ENCODE peak calls at places on chromosomes 12 and 14, in ten cellular contexts. R is ovary, V is upper lobe of left lung, E is right lobe of liver, L is aorta, D is Peyer's patch, W is transverse colon, I is keratinocyte, Y is esophagus muscularis mucosa, N is lung. X is an unnamed sample. For H3K9me3 and H3K36me3, the result is how much of the 10 kb centered on the place peaks cover.

GRCh38 chr14:104634886-104635570 is 30.5 kb upstream of the TMEM179 start:
- DNase-seq in Y (no peak), D (no peak), E (no peak), N (no peak), W (no peak), V (peak), R (no peak), I (no peak), L (no peak), X (no peak)

GRCh38 chr14:34596891-34597290 is 33.1 kb downstream of the SNX6 start:
- DNase-seq in R (no peak), V (no peak), N (no peak), Y (no peak), E (no peak), D (no peak), W (no peak), I (no peak), L (no peak), X (no peak)

GRCh38 chr14:91575469-91576208 is 65.5 kb upstream of the PPP4R3A start:
- DNase-seq in R (no peak), L (no peak), I (no peak), W (peak), D (no peak), E (no peak), N (no peak), Y (no peak), V (no peak), X (no peak)

GRCh38 chr12:130290114-130290513 is 47.6 kb upstream of the PIWIL1 start:
- DNase-seq in W (no peak), V (no peak), R (no peak), D (no peak), E (no peak), I (no peak), N (no peak), Y (no peak), L (no peak), X (no peak)

GRCh38 chr14:75334191-75335051 is 55.8 kb downstream of the FOS start:
- DNase-seq in W (peak), L (peak), Y (no peak), E (peak), N (peak), V (no peak), R (no peak), D (no peak), I (no peak), X (peak)

GRCh38 chr14:59507063-59507751 is 22.9 kb downstream of the JKAMP start:
- DNase-seq in N (peak), V (no peak), Y (no peak), R (no peak), L (peak), I (no peak), D (peak), E (no peak), W (peak), X (peak)

GRCh38 chr12:96136720-96137378 is 57.3 kb upstream of the ELK3 start:
- DNase-seq in V (no peak), Y (no peak), R (no peak), D (no peak), L (no peak), W (no peak), I (no peak), E (no peak), N (no peak), X (no peak)

GRCh38 chr14:103104654-103105511 is 10.4 kb downstream of the EXOC3L4 start:
- DNase-seq in D (peak), V (peak), I (no peak), E (peak), W (peak), L (peak), N (peak), Y (no peak), R (peak), X (peak)

GRCh38 chr14:71748196-71748595 is 184.0 kb upstream of the RGS6 start:
- DNase-seq in L (no peak), V (no peak), E (no peak), I (no peak), W (no peak), D (no peak), Y (peak), N (no peak), R (no peak), X (no peak)

GRCh38 chr12:8781326-8781725 is 41.1 kb upstream of the A2ML1 start:
- DNase-seq in V (no peak), W (no peak), Y (no peak), E (no peak), R (no peak), I (no peak), D (no peak), N (no peak), L (no peak), X (no peak)

GRCh38 chr12:117161460-117162166 is 28.7 kb downstream of the FBXO21 start:
- DNase-seq in V (no peak), Y (no peak), E (no peak), I (no peak), D (no peak), R (peak), L (no peak), N (no peak), W (no peak), X (no peak)

GRCh38 chr12:18242380-18243089 is 18.8 kb upstream of the PIK3C2G start:
- DNase-seq in N (no peak), R (no peak), E (no peak), I (no peak), Y (no peak), W (peak), V (no peak), D (no peak), L (no peak), X (no peak)

GRCh38 chr12:122963928-122964240 is 2.4 kb downstream of the ABCB9 start:
- DNase-seq in R (peak), N (no peak), Y (no peak), W (no peak), E (peak), D (peak), I (no peak), L (no peak), V (no peak), X (peak)

GRCh38 chr12:132953771-132954170 is 2.3 kb downstream of the ZNF605 start:
- DNase-seq in I (no peak), Y (no peak), D (no peak), L (no peak), R (no peak), V (no peak), W (no peak), E (no peak), N (no peak), X (no peak)
- H3K9me3 ChIP-seq in I (under half), Y (under half), D (half or more), L (under half), R (under half), V (under half), W (under half), E (under half), N (under half), X (under half)

GRCh38 chr14:53044486-53044885 is 93.6 kb upstream of the FERMT2 start:
- DNase-seq in I (no peak), L (no peak), W (no peak), V (no peak), D (no peak), N (no peak), E (no peak), Y (no peak), R (no peak), X (no peak)

GRCh38 chr14:53038629-53039028 is 87.8 kb upstream of the FERMT2 start:
- DNase-seq in D (no peak), E (no peak), Y (no peak), I (no peak), R (no peak), L (no peak), N (no peak), V (no peak), W (no peak), X (no peak)

GRCh38 chr14:53043107-53043704 is 92.4 kb upstream of the FERMT2 start:
- DNase-seq in E (peak), L (no peak), R (peak), Y (no peak), V (no peak), I (no peak), N (no peak), D (no peak), W (no peak), X (no peak)

GRCh38 chr14:53042480-53042879 is 91.6 kb upstream of the FERMT2 start:
- DNase-seq in Y (no peak), V (no peak), W (no peak), L (no peak), N (no peak), E (peak), I (no peak), D (no peak), R (no peak), X (no peak)

GRCh38 chr14:53041067-53041466 is 90.2 kb upstream of the FERMT2 start:
- DNase-seq in L (no peak), I (no peak), N (no peak), Y (no peak), V (no peak), R (no peak), W (no peak), E (no peak), D (no peak), X (no peak)
- H3K36me3 ChIP-seq in L (under half), I (under half), N (under half), Y (under half), V (under half), R (under half), W (under half), E (under half), D (under half), X (under half)

GRCh38 chr12:62519043-62519442 is 52.4 kb downstream of the MON2 start:
- DNase-seq in L (no peak), W (no peak), V (no peak), D (no peak), N (no peak), E (no peak), I (no peak), R (no peak), Y (no peak), X (no peak)
- H3K27ac ChIP-seq in L (no peak), W (no peak), V (no peak), D (no peak), N (no peak), E (no peak), I (no peak), R (no peak), Y (no peak), X (no peak)

DNA sequence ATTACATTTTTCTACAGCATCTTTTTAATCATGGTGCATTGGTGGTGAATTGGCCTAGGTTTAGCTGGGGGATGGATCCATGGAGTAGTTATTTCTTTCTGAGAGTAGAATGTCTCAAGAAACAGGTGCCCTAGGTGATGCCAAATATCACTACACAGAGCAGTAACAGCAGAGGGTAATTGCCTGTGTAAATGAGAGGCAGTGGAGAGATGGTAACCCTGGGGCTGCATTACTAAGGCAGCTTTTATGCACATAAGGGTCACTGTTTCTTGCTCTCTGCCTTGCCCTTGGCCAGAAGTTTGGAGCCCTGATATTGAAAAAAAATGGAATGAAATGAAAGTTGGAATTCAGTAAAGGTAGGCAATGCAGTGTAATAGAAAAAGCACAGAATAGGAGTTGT is 604.0 kb downstream of the NOVA1 start:
- DNase-seq in N (no peak), E (no peak), V (no peak), W (no peak), D (no peak), R (no peak), Y (no peak), I (no peak), L (no peak), X (no peak)
- H3K9me3 ChIP-seq in N (under half), E (under half), V (under half), W (under half), D (under half), R (under half), Y (under half), I (under half), L (under half), X (under half)

GRCh38 chr12:106644335-106645073 is 61.7 kb downstream of the RFX4 start:
- DNase-seq in L (no peak), I (no peak), V (peak), Y (peak), E (no peak), W (no peak), D (no peak), N (no peak), R (no peak), X (no peak)

GRCh38 chr12:106646472-106646871 is 63.7 kb downstream of the RFX4 start:
- DNase-seq in E (no peak), R (no peak), W (no peak), N (no peak), L (no peak), Y (peak), D (no peak), V (no peak), I (no peak), X (no peak)

GRCh38 chr12:106647793-106648514 is 65.2 kb downstream of the RFX4 start:
- DNase-seq in D (no peak), L (no peak), N (no peak), R (no peak), V (no peak), I (no peak), E (no peak), W (no peak), Y (peak), X (no peak)

GRCh38 chr12:106645074-106645421 is 62.2 kb downstream of the RFX4 start:
- DNase-seq in E (peak), L (no peak), D (no peak), Y (peak), W (peak), I (no peak), R (no peak), N (peak), V (peak), X (peak)

GRCh38 chr12:106645465-106646330 is 62.9 kb downstream of the RFX4 start:
- DNase-seq in D (no peak), I (no peak), Y (peak), V (no peak), R (no peak), N (no peak), W (no peak), E (no peak), L (no peak), X (no peak)
- H3K36me3 ChIP-seq in D (under half), I (under half), Y (under half), V (under half), R (under half), N (under half), W (under half), E (under half), L (under half), X (under half)

DNA sequence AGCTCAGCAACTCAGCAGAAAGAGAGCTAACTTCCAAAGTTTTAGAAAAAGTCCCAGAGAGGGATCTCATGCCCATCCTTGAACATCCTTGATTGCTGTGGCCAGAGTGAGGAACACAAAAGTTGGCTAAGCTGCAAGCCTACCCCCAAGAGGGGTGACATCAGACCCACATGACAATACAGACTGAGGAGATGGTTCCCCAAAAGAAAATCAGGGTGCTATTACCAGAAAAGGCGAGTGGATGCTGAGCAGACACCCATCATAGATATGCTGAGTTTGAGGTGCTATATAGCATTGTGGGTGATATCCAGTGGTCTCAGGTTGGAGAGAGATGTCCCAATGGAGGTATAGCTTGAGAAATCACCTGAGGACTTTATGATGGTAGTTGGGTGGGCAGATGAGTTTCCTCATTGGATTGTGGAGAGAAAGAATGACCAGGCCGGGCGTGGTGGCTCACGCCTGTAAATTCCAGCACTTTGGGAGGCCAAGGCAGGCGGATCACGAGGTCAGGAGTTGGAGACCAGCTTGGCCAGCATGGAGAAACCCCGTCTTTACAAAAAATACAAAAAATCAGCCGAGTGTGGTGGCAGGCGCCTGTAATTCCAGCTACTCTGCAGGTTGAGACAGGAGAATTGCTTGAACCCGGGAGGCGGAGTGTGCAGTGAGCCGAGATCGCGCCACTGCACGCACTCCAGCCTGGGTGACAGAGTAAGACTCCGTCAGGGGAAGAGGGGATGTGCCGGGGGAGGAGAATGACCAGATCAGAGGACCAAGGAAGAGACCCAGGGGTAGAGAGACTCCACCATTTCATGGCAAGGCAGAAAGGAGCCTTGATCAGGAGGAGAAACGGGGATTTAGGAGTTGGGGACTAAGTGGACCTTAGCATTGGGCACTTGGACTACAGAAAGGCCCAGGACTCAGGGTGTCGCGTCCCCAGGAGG is 881 bp upstream of the PCK2 start:
- DNase-seq in Y (no peak), R (no peak), I (no peak), W (peak), V (no peak), E (no peak), D (peak), N (no peak), L (no peak), X (no peak)
- H3K27ac ChIP-seq in Y (peak), R (peak), I (peak), W (peak), V (peak), E (peak), D (peak), N (peak), L (no peak), X (peak)

DNA sequence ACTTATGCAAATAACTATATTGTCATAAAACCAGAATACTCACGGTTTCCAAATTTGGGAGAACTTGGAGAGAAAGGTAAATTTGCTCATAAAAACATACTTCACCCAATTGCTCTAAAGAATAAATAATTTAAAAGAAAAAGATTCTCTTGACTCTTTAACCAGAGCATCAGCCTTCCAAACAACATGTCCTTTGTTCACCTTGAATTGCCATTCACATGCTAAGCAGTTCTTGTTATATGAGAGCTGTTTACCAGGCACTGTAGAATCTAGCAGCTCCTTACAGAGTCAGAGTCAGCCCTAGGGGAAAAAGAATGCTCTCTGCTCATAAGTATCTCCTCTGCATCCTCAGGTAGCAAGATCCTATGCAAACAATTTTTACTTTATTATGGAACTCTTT is 10.2 kb downstream of the SLCO1A2 start:
- DNase-seq in W (no peak), L (no peak), V (no peak), Y (no peak), E (no peak), I (no peak), R (no peak), D (no peak), N (no peak), X (no peak)
- H3K9me3 ChIP-seq in W (under half), L (under half), V (under half), Y (under half), E (under half), I (under half), R (under half), D (under half), N (under half), X (under half)

X was measured in heart right ventricle.